ENCODE peak calls at places on chromosome 4, in ten cellular contexts. One of them, this sample, is unnamed.

GRCh38 chr4:40238700-40239548 is 42.1 kb downstream of the RHOH start:
- DNase-seq in GM13976: no peak
- DNase-seq in heart right ventricle: no peak
- DNase-seq in fibroblast of lung: no peak
- DNase-seq in neural crest cell: no peak
- DNase-seq in A549: peak; percentile 56
- DNase-seq in GM23338: peak; percentile 56
- DNase-seq in left ventricle myocardium inferior: no peak
- DNase-seq in AG10803: no peak
- DNase-seq in HFFc6: no peak
- DNase-seq in this sample: no peak

GRCh38 chr4:3733195-3733594 is 33.0 kb upstream of the ADRA2C start:
- DNase-seq in GM13976: no peak
- DNase-seq in heart right ventricle: no peak
- DNase-seq in fibroblast of lung: no peak
- DNase-seq in neural crest cell: no peak
- DNase-seq in A549: no peak
- DNase-seq in GM23338: no peak
- DNase-seq in left ventricle myocardium inferior: no peak
- DNase-seq in AG10803: no peak
- DNase-seq in HFFc6: no peak
- DNase-seq in this sample: no peak

GRCh38 chr4:146340798-146341197 is 126.5 kb downstream of the REELD1 start:
- DNase-seq in GM13976: no peak
- DNase-seq in heart right ventricle: no peak
- DNase-seq in fibroblast of lung: peak; percentile 28
- DNase-seq in neural crest cell: no peak
- DNase-seq in A549: no peak
- DNase-seq in GM23338: peak; percentile 21
- DNase-seq in left ventricle myocardium inferior: no peak
- DNase-seq in AG10803: peak; percentile 30
- DNase-seq in HFFc6: peak; percentile 43
- DNase-seq in this sample: no peak

GRCh38 chr4:56772134-56772533 is 49.4 kb downstream of the SPINK2 start:
- DNase-seq in GM13976: no peak
- DNase-seq in heart right ventricle: no peak
- DNase-seq in fibroblast of lung: peak; percentile 56
- DNase-seq in neural crest cell: no peak
- DNase-seq in A549: no peak
- DNase-seq in GM23338: no peak
- DNase-seq in left ventricle myocardium inferior: no peak
- DNase-seq in AG10803: no peak
- DNase-seq in HFFc6: no peak
- DNase-seq in this sample: no peak

GRCh38 chr4:6277139-6277802 is 7.6 kb downstream of the WFS1 start:
- DNase-seq in GM13976: no peak
- DNase-seq in heart right ventricle: peak; percentile 59
- DNase-seq in fibroblast of lung: no peak
- DNase-seq in neural crest cell: no peak
- DNase-seq in A549: no peak
- DNase-seq in GM23338: no peak
- DNase-seq in left ventricle myocardium inferior: peak; percentile 61
- DNase-seq in AG10803: no peak
- DNase-seq in HFFc6: no peak
- DNase-seq in this sample: no peak

GRCh38 chr4:602559-602942 is 22.8 kb upstream of the PDE6B start:
- DNase-seq in GM13976: peak; percentile 81
- DNase-seq in heart right ventricle: peak; percentile 32
- DNase-seq in fibroblast of lung: no peak
- DNase-seq in neural crest cell: peak; percentile 40
- DNase-seq in A549: peak; percentile 14
- DNase-seq in GM23338: peak; percentile 96
- DNase-seq in left ventricle myocardium inferior: no peak
- DNase-seq in AG10803: no peak
- DNase-seq in HFFc6: no peak
- DNase-seq in this sample: peak; percentile 93

GRCh38 chr4:80071643-80072606 is 1.1 kb downstream of the ANTXR2 start:
- DNase-seq in GM13976: peak; percentile 43
- DNase-seq in heart right ventricle: peak; percentile 55
- DNase-seq in fibroblast of lung: peak; percentile 40
- DNase-seq in neural crest cell: peak; percentile 43
- DNase-seq in A549: peak; percentile 7
- DNase-seq in GM23338: peak; percentile 69
- DNase-seq in left ventricle myocardium inferior: peak; percentile 47
- DNase-seq in AG10803: peak; percentile 29
- DNase-seq in HFFc6: no peak
- DNase-seq in this sample: peak; percentile 41

GRCh38 chr4:5995901-5996623 is 22.2 kb downstream of the C4orf50 start:
- DNase-seq in GM13976: no peak
- DNase-seq in heart right ventricle: no peak
- DNase-seq in fibroblast of lung: no peak
- DNase-seq in neural crest cell: no peak
- DNase-seq in A549: no peak
- DNase-seq in GM23338: no peak
- DNase-seq in left ventricle myocardium inferior: no peak
- DNase-seq in AG10803: no peak
- DNase-seq in HFFc6: no peak
- DNase-seq in this sample: no peak

GRCh38 chr4:143381171-143382118 is 44.8 kb downstream of the GAB1 start:
- DNase-seq in GM13976: no peak
- DNase-seq in heart right ventricle: peak; percentile 75
- DNase-seq in fibroblast of lung: peak; percentile 93
- DNase-seq in neural crest cell: no peak
- DNase-seq in A549: no peak
- DNase-seq in GM23338: peak; percentile 31
- DNase-seq in left ventricle myocardium inferior: peak; percentile 89
- DNase-seq in AG10803: peak; percentile 80
- DNase-seq in HFFc6: peak; percentile 78
- DNase-seq in this sample: no peak

GRCh38 chr4:105503484-105503883 is 29.6 kb upstream of the PPA2 start:
- DNase-seq in GM13976: no peak
- DNase-seq in heart right ventricle: no peak
- DNase-seq in fibroblast of lung: no peak
- DNase-seq in neural crest cell: no peak
- DNase-seq in A549: no peak
- DNase-seq in GM23338: no peak
- DNase-seq in left ventricle myocardium inferior: no peak
- DNase-seq in AG10803: no peak
- DNase-seq in HFFc6: no peak
- DNase-seq in this sample: no peak

GRCh38 chr4:185127021-185127925 is 15.8 kb upstream of the SLC25A4 start:
- DNase-seq in GM13976: peak; percentile 50
- DNase-seq in heart right ventricle: peak; percentile 36
- DNase-seq in fibroblast of lung: peak; percentile 37
- DNase-seq in neural crest cell: no peak
- DNase-seq in A549: peak; percentile 28
- DNase-seq in GM23338: peak; percentile 58
- DNase-seq in left ventricle myocardium inferior: peak; percentile 22
- DNase-seq in AG10803: no peak
- DNase-seq in HFFc6: no peak
- DNase-seq in this sample: peak; percentile 28

GRCh38 chr4:182807346-182807745 is 109.8 kb downstream of the DCTD start:
- DNase-seq in GM13976: no peak
- DNase-seq in heart right ventricle: no peak
- DNase-seq in fibroblast of lung: no peak
- DNase-seq in neural crest cell: peak; percentile 12
- DNase-seq in A549: no peak
- DNase-seq in GM23338: peak; percentile 33
- DNase-seq in left ventricle myocardium inferior: no peak
- DNase-seq in AG10803: no peak
- DNase-seq in HFFc6: no peak
- DNase-seq in this sample: no peak

GRCh38 chr4:182810103-182810605 is 107.0 kb downstream of the DCTD start:
- DNase-seq in GM13976: no peak
- DNase-seq in heart right ventricle: no peak
- DNase-seq in fibroblast of lung: no peak
- DNase-seq in neural crest cell: no peak
- DNase-seq in A549: no peak
- DNase-seq in GM23338: no peak
- DNase-seq in left ventricle myocardium inferior: no peak
- DNase-seq in AG10803: no peak
- DNase-seq in HFFc6: no peak
- DNase-seq in this sample: no peak

GRCh38 chr4:182808673-182809416 is 108.3 kb downstream of the DCTD start:
- DNase-seq in GM13976: peak; percentile 75
- DNase-seq in heart right ventricle: no peak
- DNase-seq in fibroblast of lung: peak; percentile 23
- DNase-seq in neural crest cell: no peak
- DNase-seq in A549: no peak
- DNase-seq in GM23338: no peak
- DNase-seq in left ventricle myocardium inferior: no peak
- DNase-seq in AG10803: peak; percentile 62
- DNase-seq in HFFc6: no peak
- DNase-seq in this sample: no peak

GRCh38 chr4:182807841-182808548 is 109.2 kb downstream of the DCTD start:
- DNase-seq in GM13976: no peak
- DNase-seq in heart right ventricle: no peak
- DNase-seq in fibroblast of lung: no peak
- DNase-seq in neural crest cell: no peak
- DNase-seq in A549: no peak
- DNase-seq in GM23338: peak; percentile 64
- DNase-seq in left ventricle myocardium inferior: no peak
- DNase-seq in AG10803: no peak
- DNase-seq in HFFc6: no peak
- DNase-seq in this sample: no peak

DNA sequence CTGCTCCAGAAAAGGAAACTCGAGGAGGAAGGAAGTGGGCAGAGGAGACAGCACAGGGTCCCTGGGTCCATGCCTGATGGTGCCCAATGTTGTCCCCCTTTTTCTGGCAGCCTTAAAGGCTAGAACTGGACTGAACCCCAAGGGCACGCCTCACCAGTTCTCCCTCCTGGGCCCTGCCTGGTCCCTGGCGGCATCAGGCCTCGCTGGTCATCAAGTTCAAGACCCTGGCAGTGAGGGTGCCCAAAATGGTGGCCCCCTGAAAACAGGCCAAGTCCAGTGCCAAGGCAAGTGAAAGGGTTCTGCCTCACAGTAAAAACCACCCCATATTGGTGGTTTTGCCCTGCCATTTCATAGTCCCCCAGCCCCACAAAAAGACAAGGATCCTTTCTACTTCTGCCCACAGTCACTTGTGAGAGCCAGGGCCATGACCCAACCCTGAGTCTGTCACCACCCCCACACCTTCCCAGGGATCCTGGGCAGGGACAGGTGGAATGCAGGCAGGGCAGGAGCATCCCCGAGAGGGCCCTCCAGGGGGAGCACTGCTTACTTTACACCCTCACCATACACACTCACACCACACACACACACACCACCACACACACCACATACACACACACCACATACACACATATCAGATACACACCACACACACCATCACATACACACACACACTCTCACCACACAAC is 107.6 kb downstream of the DCTD start:
- DNase-seq in GM13976: peak; percentile 50
- DNase-seq in heart right ventricle: no peak
- DNase-seq in fibroblast of lung: peak; percentile 14
- DNase-seq in neural crest cell: no peak
- DNase-seq in A549: no peak
- DNase-seq in GM23338: peak; percentile 57
- DNase-seq in left ventricle myocardium inferior: no peak
- DNase-seq in AG10803: peak; percentile 6
- DNase-seq in HFFc6: no peak
- DNase-seq in this sample: peak; percentile 21
- TF ChIP-seq CTCF in GM13976: peak; percentile 24
- TF ChIP-seq CTCF in heart right ventricle: no peak
- TF ChIP-seq CTCF in fibroblast of lung: no peak
- TF ChIP-seq CTCF in neural crest cell: peak; percentile 32
- TF ChIP-seq CTCF in A549: no peak
- TF ChIP-seq CTCF in GM23338: peak; percentile 73
- TF ChIP-seq CTCF in left ventricle myocardium inferior: no peak
- TF ChIP-seq CTCF in AG10803: peak; percentile 18
- TF ChIP-seq CTCF in HFFc6: no peak
- TF ChIP-seq CTCF in this sample: no peak

DNA sequence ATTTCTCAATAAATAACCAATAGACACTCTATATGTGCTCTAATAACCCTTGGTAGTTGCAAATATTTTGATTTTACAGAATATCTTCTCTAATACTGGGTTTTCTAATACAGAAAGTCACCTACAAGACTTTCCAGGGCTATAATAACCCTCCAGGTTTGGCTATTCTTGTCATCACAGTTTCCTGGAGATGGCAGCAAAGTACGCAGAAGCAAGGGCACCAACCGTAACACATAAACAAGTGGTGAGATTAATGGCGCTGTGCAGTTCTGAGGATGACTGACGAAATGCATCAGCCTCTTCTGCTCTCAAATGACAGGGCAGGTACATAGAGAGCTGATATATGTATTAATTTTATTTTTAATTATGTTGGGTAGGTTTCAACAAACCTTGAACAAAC is 122.4 kb downstream of the C4orf33 start:
- DNase-seq in GM13976: no peak
- DNase-seq in heart right ventricle: no peak
- DNase-seq in fibroblast of lung: peak; percentile 5
- DNase-seq in neural crest cell: no peak
- DNase-seq in A549: peak; percentile 35
- DNase-seq in GM23338: peak; percentile 44
- DNase-seq in left ventricle myocardium inferior: no peak
- DNase-seq in AG10803: no peak
- DNase-seq in HFFc6: no peak
- DNase-seq in this sample: no peak
- TF ChIP-seq CTCF in GM13976: no peak
- TF ChIP-seq CTCF in heart right ventricle: peak; percentile 48
- TF ChIP-seq CTCF in fibroblast of lung: peak; percentile 22
- TF ChIP-seq CTCF in neural crest cell: no peak
- TF ChIP-seq CTCF in A549: peak; percentile 30
- TF ChIP-seq CTCF in GM23338: peak; percentile 82
- TF ChIP-seq CTCF in left ventricle myocardium inferior: peak; percentile 55
- TF ChIP-seq CTCF in AG10803: peak; percentile 2
- TF ChIP-seq CTCF in HFFc6: no peak
- TF ChIP-seq CTCF in this sample: no peak

DNA sequence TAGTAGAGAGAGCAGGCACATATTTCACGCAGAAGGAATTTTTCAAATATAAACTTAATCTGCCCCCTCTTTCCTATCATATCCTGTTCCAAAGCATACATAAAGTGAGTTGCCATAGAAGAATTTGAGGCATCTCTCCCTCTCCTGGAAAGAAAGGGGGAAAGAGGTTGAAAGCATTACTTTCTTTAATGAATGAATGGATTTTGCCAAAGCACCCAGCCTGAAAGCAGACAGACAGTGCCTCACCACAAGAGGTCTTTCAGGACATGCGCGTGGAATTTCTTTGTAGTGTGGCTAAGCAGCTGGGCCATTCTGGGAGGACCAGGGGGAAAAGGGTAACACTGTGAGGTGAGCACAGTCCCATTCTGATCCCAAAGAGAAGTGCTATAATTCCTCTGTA is 651.4 kb downstream of the IQCM start:
- DNase-seq in GM13976: no peak
- DNase-seq in heart right ventricle: no peak
- DNase-seq in fibroblast of lung: peak; percentile 98
- DNase-seq in neural crest cell: no peak
- DNase-seq in A549: peak; percentile 3
- DNase-seq in GM23338: peak; percentile 83
- DNase-seq in left ventricle myocardium inferior: no peak
- DNase-seq in AG10803: peak; percentile 94
- DNase-seq in HFFc6: peak; percentile 66
- DNase-seq in this sample: no peak
- TF ChIP-seq CTCF in GM13976: no peak
- TF ChIP-seq CTCF in heart right ventricle: no peak
- TF ChIP-seq CTCF in fibroblast of lung: no peak
- TF ChIP-seq CTCF in neural crest cell: no peak
- TF ChIP-seq CTCF in A549: no peak
- TF ChIP-seq CTCF in GM23338: no peak
- TF ChIP-seq CTCF in left ventricle myocardium inferior: no peak
- TF ChIP-seq CTCF in AG10803: peak; percentile 46
- TF ChIP-seq CTCF in HFFc6: peak; percentile 29
- TF ChIP-seq CTCF in this sample: no peak

GRCh38 chr4:17468638-17469221 is 43.2 kb downstream of the QDPR start:
- DNase-seq in GM13976: no peak
- DNase-seq in heart right ventricle: no peak
- DNase-seq in fibroblast of lung: peak; percentile 43
- DNase-seq in neural crest cell: no peak
- DNase-seq in A549: peak; percentile 23
- DNase-seq in GM23338: peak; percentile 67
- DNase-seq in left ventricle myocardium inferior: peak; percentile 20
- DNase-seq in AG10803: peak; percentile 59
- DNase-seq in HFFc6: peak; percentile 39
- DNase-seq in this sample: peak; percentile 36
- TF ChIP-seq CTCF in GM13976: no peak
- TF ChIP-seq CTCF in heart right ventricle: peak; percentile 47
- TF ChIP-seq CTCF in fibroblast of lung: peak; percentile 62
- TF ChIP-seq CTCF in neural crest cell: peak; percentile 70
- TF ChIP-seq CTCF in A549: peak; percentile 31
- TF ChIP-seq CTCF in GM23338: peak; percentile 57
- TF ChIP-seq CTCF in left ventricle myocardium inferior: peak; percentile 66
- TF ChIP-seq CTCF in AG10803: peak; percentile 59
- TF ChIP-seq CTCF in HFFc6: peak; percentile 90
- TF ChIP-seq CTCF in this sample: peak; percentile 88